ENCODE peak calls at places on chromosome 17, in nine cellular contexts. B is lower leg skin; V is fibroblast of pulmonary artery; E is stimulated activated CD4-positive, alpha-beta T cell treated with anti-CD3 and anti-CD28 coated beads, TNF-alpha, amount 100 ng/mL, for 48 hours; Y is HEK293T; O is AG09319; U is heart left ventricle; T is CD8-positive, alpha-beta memory T cell; K is NCI-H1694. L is an unnamed sample.
A peak's percentile ranks its signal among the peaks of the same experiment; 100 is the strongest.

GRCh38 chr17:82311971-82312370 is 5.4 kb downstream of the CD7 start:
- DNase-seq in B (no peak), V (no peak), E (no peak), Y (no peak), O (no peak), U (no peak), T (no peak), K (no peak), L (no peak)

GRCh38 chr17:79842656-79843474 is 3.6 kb upstream of the CBX4 start:
- DNase-seq in B (no peak), V (no peak), E (no peak), Y (no peak), O (no peak), U (peak; percentile 22), T (peak; percentile 42), K (no peak), L (no peak)

GRCh38 chr17:27226611-27227234 is 67.2 kb upstream of the WSB1 start:
- DNase-seq in B (no peak), V (peak; percentile 52), E (no peak), Y (no peak), O (no peak), U (no peak), T (no peak), K (no peak), L (peak; percentile 75)

GRCh38 chr17:55705847-55706246 is 16.8 kb downstream of the TMEM100 start:
- DNase-seq in B (no peak), V (no peak), E (no peak), Y (no peak), O (no peak), U (no peak), T (no peak), K (no peak), L (no peak)

GRCh38 chr17:82101767-82102679 is 4.0 kb upstream of the FASN start:
- DNase-seq in B (no peak), V (no peak), E (no peak), Y (no peak), O (no peak), U (no peak), T (no peak), K (no peak), L (no peak)

GRCh38 chr17:38424297-38424972 is 3.8 kb upstream of the ARHGAP23 start:
- DNase-seq in B (no peak), V (no peak), E (no peak), Y (no peak), O (no peak), U (no peak), T (no peak), K (no peak), L (no peak)

GRCh38 chr17:56297142-56297541 is 143.9 kb downstream of the ANKFN1 start:
- DNase-seq in B (no peak), V (no peak), E (no peak), Y (no peak), O (no peak), U (no peak), T (no peak), K (no peak), L (peak; percentile 62)

GRCh38 chr17:27282054-27282501 is 11.8 kb upstream of the WSB1 start:
- DNase-seq in B (no peak), V (peak; percentile 93), E (no peak), Y (no peak), O (peak; percentile 57), U (no peak), T (no peak), K (no peak), L (peak; percentile 50)

GRCh38 chr17:802481-802880 is 20.3 kb downstream of the MRM3 start:
- DNase-seq in B (no peak), V (no peak), E (no peak), Y (no peak), O (no peak), U (no peak), T (no peak), K (no peak), L (no peak)

GRCh38 chr17:35879748-35880654 is at the start of gene CCL5:
- DNase-seq in B (no peak), V (peak; percentile 59), E (no peak), Y (no peak), O (no peak), U (no peak), T (no peak), K (no peak), L (peak; percentile 13)

GRCh38 chr17:38322156-38322779 is 21.5 kb downstream of the GPR179 start:
- DNase-seq in B (peak; percentile 88), V (peak; percentile 64), E (peak; percentile 52), Y (peak; percentile 68), O (no peak), U (peak; percentile 43), T (peak; percentile 57), K (peak; percentile 46), L (peak; percentile 39)

GRCh38 chr17:58680038-58680369 is 11.8 kb downstream of the TEX14 start:
- DNase-seq in B (no peak), V (no peak), E (no peak), Y (no peak), O (no peak), U (no peak), T (no peak), K (no peak), L (no peak)

GRCh38 chr17:48259710-48260291 is 152.2 kb downstream of the SNX11 start:
- DNase-seq in B (no peak), V (peak; percentile 64), E (no peak), Y (no peak), O (no peak), U (no peak), T (no peak), K (no peak), L (peak; percentile 45)

GRCh38 chr17:61235821-61236197 is 163.8 kb upstream of the TBX2 start:
- DNase-seq in B (no peak), V (peak; percentile 50), E (no peak), Y (peak; percentile 25), O (no peak), U (no peak), T (no peak), K (no peak), L (peak; percentile 84)

GRCh38 chr17:44930667-44931066 is 15.4 kb upstream of the GFAP start:
- DNase-seq in B (no peak), V (no peak), E (no peak), Y (no peak), O (no peak), U (no peak), T (no peak), K (no peak), L (no peak)

GRCh38 chr17:2173005-2173404 is 118.1 kb downstream of the HIC1 start:
- DNase-seq in B (no peak), V (peak; percentile 48), E (no peak), Y (no peak), O (no peak), U (no peak), T (no peak), K (no peak), L (peak; percentile 61)

GRCh38 chr17:75005291-75005690 is 7.2 kb upstream of the MRPL58 start:
- DNase-seq in B (no peak), V (no peak), E (no peak), Y (no peak), O (no peak), U (no peak), T (no peak), K (no peak), L (no peak)

GRCh38 chr17:83144421-83145357 is 65.3 kb downstream of the METRNL start:
- DNase-seq in B (peak; percentile 93), V (no peak), E (no peak), Y (no peak), O (peak; percentile 60), U (no peak), T (no peak), K (no peak), L (peak; percentile 5)

GRCh38 chr17:77312786-77313599 is 172.2 kb downstream of the SEC14L1 start:
- DNase-seq in B (peak; percentile 90), V (peak; percentile 83), E (no peak), Y (no peak), O (no peak), U (peak; percentile 59), T (no peak), K (no peak), L (peak; percentile 82)

GRCh38 chr17:29073520-29073919 is 30.6 kb downstream of the PIPOX start:
- DNase-seq in B (no peak), V (no peak), E (no peak), Y (no peak), O (no peak), U (no peak), T (no peak), K (no peak), L (no peak)

GRCh38 chr17:18314059-18314730 is 599 bp downstream of the TOP3A start:
- DNase-seq in B (no peak), V (peak; percentile 16), E (no peak), Y (no peak), O (no peak), U (no peak), T (peak; percentile 16), K (no peak), L (peak; percentile 5)

GRCh38 chr17:72407336-72408121 is 286.7 kb downstream of the SOX9 start:
- DNase-seq in B (no peak), V (peak; percentile 94), E (no peak), Y (peak; percentile 53), O (peak; percentile 92), U (peak; percentile 40), T (no peak), K (peak; percentile 90), L (peak; percentile 99)

GRCh38 chr17:74334393-74335039 is 8.5 kb downstream of the KIF19 start:
- DNase-seq in B (no peak), V (no peak), E (no peak), Y (no peak), O (no peak), U (no peak), T (no peak), K (no peak), L (no peak)

GRCh38 chr17:79533116-79533515 is 77.7 kb downstream of the RBFOX3 start:
- DNase-seq in B (no peak), V (no peak), E (no peak), Y (no peak), O (no peak), U (no peak), T (no peak), K (no peak), L (no peak)

GRCh38 chr17:63833026-63833740 is 5.7 kb upstream of the FTSJ3 start:
- DNase-seq in B (no peak), V (no peak), E (no peak), Y (no peak), O (no peak), U (no peak), T (no peak), K (no peak), L (no peak)